ENCODE peak calls at places on chromosomes 3 and 15, in seven cellular contexts. K, Y, U, G, I, W and V are unnamed samples.

GRCh38 chr15:74322558-74323180 is 44.8 kb downstream of the CYP11A1 start:
- DNase-seq in K (peak; percentile 65), Y (peak; percentile 31), U (no peak), G (peak; percentile 68), I (peak; percentile 60), W (peak; percentile 69), V (peak; percentile 86)

GRCh38 chr15:65393557-65393956 is 15.8 kb upstream of the IGDCC3 start:
- DNase-seq in K (no peak), Y (no peak), U (no peak), G (no peak), I (no peak), W (no peak), V (no peak)

GRCh38 chr3:189071452-189071851 is 100.3 kb upstream of the TPRG1 start:
- DNase-seq in K (no peak), Y (no peak), U (no peak), G (no peak), I (no peak), W (no peak), V (no peak)

GRCh38 chr3:69357196-69357595 is 28.7 kb downstream of the FRMD4B start:
- DNase-seq in K (no peak), Y (no peak), U (no peak), G (no peak), I (peak; percentile 32), W (no peak), V (no peak)

GRCh38 chr3:47036145-47036544 is 56.7 kb downstream of the NBEAL2 start:
- DNase-seq in K (no peak), Y (no peak), U (no peak), G (no peak), I (no peak), W (no peak), V (no peak)

GRCh38 chr3:70982274-70982673 is 601.3 kb downstream of the FOXP1 start:
- DNase-seq in K (no peak), Y (no peak), U (no peak), G (no peak), I (peak; percentile 65), W (no peak), V (no peak)

GRCh38 chr3:134463676-134464611 is 21.8 kb downstream of the ANAPC13 start:
- DNase-seq in K (peak; percentile 89), Y (no peak), U (peak; percentile 99), G (no peak), I (peak; percentile 90), W (peak; percentile 65), V (peak; percentile 92)

GRCh38 chr3:151379083-151379734 is 5.3 kb downstream of the P2RY12 start:
- DNase-seq in K (peak; percentile 28), Y (no peak), U (no peak), G (no peak), I (peak; percentile 32), W (peak; percentile 27), V (peak; percentile 63)

GRCh38 chr3:197546307-197547085 is 9.3 kb downstream of the BDH1 start:
- DNase-seq in K (no peak), Y (no peak), U (no peak), G (no peak), I (no peak), W (no peak), V (no peak)

GRCh38 chr3:37937156-37937555 is 53.4 kb upstream of the VILL start:
- DNase-seq in K (no peak), Y (no peak), U (no peak), G (no peak), I (peak; percentile 29), W (no peak), V (no peak)

GRCh38 chr3:113747719-113748046 is 848 bp downstream of the ATP6V1A start:
- DNase-seq in K (peak; percentile 47), Y (no peak), U (peak; percentile 34), G (no peak), I (peak; percentile 27), W (no peak), V (no peak)

GRCh38 chr3:134473868-134474546 is 11.8 kb downstream of the ANAPC13 start:
- DNase-seq in K (peak; percentile 83), Y (peak; percentile 42), U (peak; percentile 71), G (no peak), I (peak; percentile 65), W (peak; percentile 74), V (peak; percentile 64)

GRCh38 chr3:127011270-127011992 is 28.5 kb downstream of the PLXNA1 start:
- DNase-seq in K (peak; percentile 83), Y (no peak), U (no peak), G (no peak), I (no peak), W (peak; percentile 54), V (peak; percentile 76)

GRCh38 chr3:150293401-150294001 is 114.6 kb upstream of the TSC22D2 start:
- DNase-seq in K (peak; percentile 56), Y (no peak), U (peak; percentile 88), G (no peak), I (peak; percentile 91), W (no peak), V (no peak)

GRCh38 chr3:46112296-46112695 is 85.0 kb upstream of the XCR1 start:
- DNase-seq in K (no peak), Y (no peak), U (no peak), G (no peak), I (no peak), W (no peak), V (no peak)

GRCh38 chr15:64697911-64698369 is 77.4 kb downstream of the RBPMS2 start:
- DNase-seq in K (no peak), Y (no peak), U (peak; percentile 21), G (no peak), I (peak; percentile 23), W (no peak), V (no peak)

GRCh38 chr3:132535575-132536441 is 61.3 kb upstream of the ACKR4 start:
- DNase-seq in K (peak; percentile 83), Y (peak; percentile 3), U (peak; percentile 71), G (no peak), I (peak; percentile 89), W (peak; percentile 72), V (no peak)

GRCh38 chr3:143179603-143180002 is 60.0 kb downstream of the CHST2 start:
- DNase-seq in K (no peak), Y (no peak), U (no peak), G (no peak), I (no peak), W (no peak), V (no peak)

GRCh38 chr3:133301194-133301593 is 98.7 kb upstream of the BFSP2 start:
- DNase-seq in K (peak; percentile 49), Y (no peak), U (peak; percentile 95), G (no peak), I (peak; percentile 77), W (no peak), V (no peak)

GRCh38 chr15:76916369-76916768 is 11.2 kb upstream of the SCAPER start:
- DNase-seq in K (no peak), Y (no peak), U (no peak), G (no peak), I (no peak), W (no peak), V (no peak)

GRCh38 chr3:136862611-136862951 is 573 bp downstream of the NCK1 start:
- DNase-seq in K (peak; percentile 73), Y (peak; percentile 23), U (peak; percentile 59), G (peak; percentile 80), I (peak; percentile 75), W (peak; percentile 70), V (peak; percentile 72)

GRCh38 chr15:68781766-68782588 is 38.7 kb downstream of the ANP32A start:
- DNase-seq in K (no peak), Y (peak; percentile 5), U (no peak), G (peak; percentile 74), I (no peak), W (peak; percentile 87), V (peak; percentile 89)

GRCh38 chr15:71136159-71137137 is 21.2 kb downstream of the THSD4 start:
- DNase-seq in K (peak; percentile 65), Y (no peak), U (peak; percentile 83), G (no peak), I (peak; percentile 86), W (peak; percentile 50), V (no peak)

GRCh38 chr3:127742580-127742979 is 69.8 kb downstream of the ABTB1 start:
- DNase-seq in K (no peak), Y (no peak), U (no peak), G (no peak), I (no peak), W (no peak), V (no peak)

GRCh38 chr3:4421121-4421520 is 45.9 kb downstream of the SUMF1 start:
- DNase-seq in K (peak; percentile 50), Y (no peak), U (peak; percentile 79), G (no peak), I (peak; percentile 83), W (no peak), V (no peak)

GRCh38 chr3:126573492-126574117 is 14.9 kb upstream of the C3orf22 start:
- DNase-seq in K (no peak), Y (no peak), U (no peak), G (peak; percentile 62), I (no peak), W (no peak), V (no peak)

GRCh38 chr3:13665582-13666226 is 116.8 kb downstream of the FBLN2 start:
- DNase-seq in K (no peak), Y (no peak), U (no peak), G (no peak), I (no peak), W (no peak), V (no peak)

GRCh38 chr3:65879372-65879771 is 159.3 kb downstream of the MAGI1 start:
- DNase-seq in K (no peak), Y (no peak), U (no peak), G (no peak), I (no peak), W (no peak), V (no peak)

GRCh38 chr3:148955544-148956346 is 35.6 kb upstream of the GYG1 start:
- DNase-seq in K (peak; percentile 90), Y (no peak), U (peak; percentile 93), G (no peak), I (peak; percentile 93), W (peak; percentile 43), V (peak; percentile 60)